ENCODE peak calls at places on chromosomes 5 and 9, in five cellular contexts. One of them, this sample, is unnamed.

GRCh38 chr5:26807231-26808199 is 230.9 kb downstream of the CDH9 start:
- DNase-seq in GM12891: no peak
- DNase-seq in transverse colon: no peak
- DNase-seq in occipital lobe: no peak
- DNase-seq in H54: no peak
- DNase-seq in this sample: no peak

GRCh38 chr9:131645078-131645776 is 94.6 kb downstream of the RAPGEF1 start:
- DNase-seq in H54: no peak
- DNase-seq in transverse colon: no peak
- DNase-seq in GM12891: no peak
- DNase-seq in occipital lobe: no peak
- DNase-seq in this sample: no peak

GRCh38 chr5:83095973-83096539 is 18.7 kb downstream of the XRCC4 start:
- DNase-seq in H54: peak; percentile 51
- DNase-seq in occipital lobe: no peak
- DNase-seq in GM12891: no peak
- DNase-seq in transverse colon: no peak
- DNase-seq in this sample: no peak

GRCh38 chr9:118170032-118170955 is 466.1 kb downstream of the TLR4 start:
- DNase-seq in GM12891: no peak
- DNase-seq in transverse colon: peak; percentile 15
- DNase-seq in occipital lobe: peak; percentile 74
- DNase-seq in H54: peak; percentile 35
- DNase-seq in this sample: no peak

GRCh38 chr5:21810737-21811316 is 1042.3 kb downstream of the CDH12 start:
- DNase-seq in GM12891: no peak
- DNase-seq in occipital lobe: no peak
- DNase-seq in transverse colon: no peak
- DNase-seq in H54: no peak
- DNase-seq in this sample: no peak

GRCh38 chr9:83754383-83754977 is 46.7 kb upstream of the UBQLN1 start:
- DNase-seq in H54: no peak
- DNase-seq in GM12891: no peak
- DNase-seq in occipital lobe: no peak
- DNase-seq in transverse colon: no peak
- DNase-seq in this sample: no peak

GRCh38 chr5:150320048-150320555 is 17.4 kb upstream of the ARSI start:
- DNase-seq in GM12891: no peak
- DNase-seq in transverse colon: peak; percentile 55
- DNase-seq in occipital lobe: peak; percentile 46
- DNase-seq in H54: no peak
- DNase-seq in this sample: peak; percentile 60

GRCh38 chr5:18752317-18752716 is 1118.1 kb downstream of the TAF11L14 start:
- DNase-seq in occipital lobe: no peak
- DNase-seq in transverse colon: no peak
- DNase-seq in H54: no peak
- DNase-seq in GM12891: no peak
- DNase-seq in this sample: no peak

GRCh38 chr5:135881244-135881643 is 14.4 kb downstream of the IL9 start:
- DNase-seq in H54: no peak
- DNase-seq in GM12891: no peak
- DNase-seq in transverse colon: no peak
- DNase-seq in occipital lobe: no peak
- DNase-seq in this sample: no peak

This sample was measured in lung.